ENCODE peak calls at places on chromosomes 16 and 17, in six cellular contexts. Y, Q, Z, U, O and S are unnamed samples. For H3K36me3, the result is how much of the 10 kb centered on the place peaks cover.

GRCh38 chr17:43714338-43715149 is 44.0 kb downstream of the SOST start:
- DNase-seq in Y (no peak), Q (no peak), Z (no peak), U (no peak), O (no peak), S (no peak)

GRCh38 chr16:86866986-86867722 is 288.8 kb downstream of the FOXL1 start:
- DNase-seq in Y (no peak), Q (no peak), Z (no peak), U (no peak), O (no peak), S (no peak)

GRCh38 chr16:81266680-81267095 is 28.2 kb downstream of the BCO1 start:
- DNase-seq in Y (no peak), Q (no peak), Z (no peak), U (peak), O (no peak), S (no peak)

GRCh38 chr17:46078675-46079074 is 79.6 kb downstream of the STH start:
- DNase-seq in Y (no peak), Q (no peak), Z (no peak), U (no peak), O (peak), S (no peak)

GRCh38 chr16:31198207-31198882 is 4.2 kb downstream of the PYCARD start:
- DNase-seq in Y (no peak), Q (no peak), Z (no peak), U (no peak), O (no peak), S (no peak)

GRCh38 chr16:13923703-13924298 is 3.8 kb downstream of the ERCC4 start:
- DNase-seq in Y (no peak), Q (peak), Z (no peak), U (peak), O (peak), S (no peak)

GRCh38 chr16:4085405-4085970 is 30.8 kb downstream of the ADCY9 start:
- DNase-seq in Y (no peak), Q (no peak), Z (no peak), U (no peak), O (no peak), S (no peak)

GRCh38 chr16:88120812-88121211 is 169.6 kb downstream of the BANP start:
- DNase-seq in Y (no peak), Q (no peak), Z (no peak), U (no peak), O (no peak), S (no peak)

GRCh38 chr16:50037791-50038190 is 12.8 kb downstream of the CNEP1R1 start:
- DNase-seq in Y (no peak), Q (no peak), Z (no peak), U (no peak), O (no peak), S (no peak)

GRCh38 chr17:15913826-15914225 is 31.1 kb upstream of the ADORA2B start:
- DNase-seq in Y (no peak), Q (no peak), Z (no peak), U (no peak), O (no peak), S (no peak)

GRCh38 chr16:10188236-10188635 is 6.0 kb upstream of the GRIN2A start:
- DNase-seq in Y (no peak), Q (no peak), Z (no peak), U (no peak), O (no peak), S (no peak)

GRCh38 chr16:56195151-56195550 is 3.9 kb downstream of the GNAO1 start:
- DNase-seq in Y (no peak), Q (no peak), Z (no peak), U (no peak), O (no peak), S (no peak)

GRCh38 chr17:34437188-34437587 is 74.2 kb upstream of the CCL1 start:
- DNase-seq in Y (no peak), Q (no peak), Z (no peak), U (peak), O (no peak), S (no peak)

GRCh38 chr16:89764711-89765201 is 43.4 kb downstream of the ZNF276 start:
- DNase-seq in Y (no peak), Q (no peak), Z (peak), U (peak), O (no peak), S (peak)

GRCh38 chr17:80337195-80337895 is 76.7 kb downstream of the RNF213 start:
- DNase-seq in Y (no peak), Q (no peak), Z (no peak), U (no peak), O (no peak), S (no peak)

GRCh38 chr17:17201907-17202306 is 4.2 kb downstream of the PLD6 start:
- DNase-seq in Y (no peak), Q (no peak), Z (no peak), U (no peak), O (no peak), S (no peak)

GRCh38 chr17:17203173-17203730 is 2.9 kb downstream of the PLD6 start:
- DNase-seq in Y (no peak), Q (no peak), Z (no peak), U (no peak), O (no peak), S (no peak)

GRCh38 chr17:17205368-17206148 is 575 bp downstream of the PLD6 start:
- DNase-seq in Y (no peak), Q (no peak), Z (no peak), U (peak), O (no peak), S (peak)

GRCh38 chr17:17204635-17205231 is 1.4 kb downstream of the PLD6 start:
- DNase-seq in Y (no peak), Q (no peak), Z (no peak), U (no peak), O (no peak), S (no peak)

GRCh38 chr17:17204041-17204591 is 2.0 kb downstream of the PLD6 start:
- DNase-seq in Y (no peak), Q (no peak), Z (no peak), U (no peak), O (no peak), S (peak)
- H3K36me3 ChIP-seq in Y (under half), Q (under half), Z (under half), U (under half), O (under half), S (under half)

GRCh38 chr17:7363311-7363710 is 8.4 kb downstream of the TMEM95 start:
- DNase-seq in Y (no peak), Q (no peak), Z (no peak), U (no peak), O (no peak), S (no peak)
- H3K36me3 ChIP-seq in Y (under half), Q (under half), Z (under half), U (under half), O (under half), S (under half)

DNA sequence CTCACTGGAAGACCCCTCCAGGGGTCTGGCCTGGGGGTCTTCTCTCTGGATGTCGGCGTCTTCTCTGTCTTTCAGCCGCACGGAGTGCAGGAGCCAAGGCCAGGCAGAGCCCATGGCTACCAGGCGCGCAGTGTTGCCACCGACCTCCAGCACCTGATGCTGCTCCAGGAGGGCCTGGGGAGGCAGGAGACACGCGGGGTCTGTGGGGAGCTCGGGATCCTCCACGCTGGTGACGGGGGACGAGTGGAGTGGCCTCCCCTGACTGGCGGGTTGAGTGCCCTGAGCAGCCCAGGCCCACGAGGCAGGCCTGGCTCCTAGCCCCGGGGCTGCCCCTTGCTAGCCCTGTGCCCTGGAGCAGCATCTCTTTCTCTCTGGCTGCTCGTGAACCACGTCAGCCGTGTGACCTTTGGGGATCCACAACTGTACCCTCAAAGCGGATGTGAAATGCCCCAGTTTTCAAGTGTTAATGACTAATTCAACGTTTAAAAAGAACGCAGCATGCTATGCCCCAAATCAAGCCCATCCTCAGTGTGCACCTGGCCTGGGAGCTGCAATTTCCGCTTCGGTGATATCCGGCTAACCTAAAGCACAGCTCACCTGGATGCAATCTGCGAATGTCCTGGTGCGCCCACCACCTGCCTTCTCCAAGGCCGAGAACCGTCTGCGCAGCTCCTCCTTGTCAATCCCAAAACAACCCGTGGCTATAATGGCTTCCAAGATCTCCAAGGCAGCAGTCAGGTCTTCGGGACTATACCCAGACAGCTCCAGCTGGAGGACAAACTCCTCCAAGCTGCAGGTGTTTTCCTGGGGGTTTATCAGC is 62.9 kb downstream of the IL21R start:
- DNase-seq in Y (no peak), Q (no peak), Z (no peak), U (no peak), O (no peak), S (no peak)
- H3K36me3 ChIP-seq in Y (under half), Q (under half), Z (half or more), U (under half), O (half or more), S (under half)

GRCh38 chr17:7314719-7315569 is at the start of gene GPS2:
- DNase-seq in Y (no peak), Q (peak), Z (peak), U (peak), O (peak), S (peak)

GRCh38 chr17:7313028-7313889 is 1.9 kb downstream of the GPS2 start:
- DNase-seq in Y (no peak), Q (no peak), Z (no peak), U (no peak), O (no peak), S (no peak)

GRCh38 chr17:7312432-7313027 is 2.6 kb downstream of the GPS2 start:
- DNase-seq in Y (no peak), Q (no peak), Z (no peak), U (no peak), O (no peak), S (peak)

GRCh38 chr17:7315570-7316243 is 547 bp upstream of the GPS2 start:
- DNase-seq in Y (no peak), Q (no peak), Z (no peak), U (no peak), O (no peak), S (no peak)

GRCh38 chr17:7313890-7314718 is 1.1 kb downstream of the GPS2 start:
- DNase-seq in Y (no peak), Q (no peak), Z (no peak), U (peak), O (no peak), S (no peak)
- H3K36me3 ChIP-seq in Y (under half), Q (under half), Z (half or more), U (under half), O (half or more), S (under half)

DNA sequence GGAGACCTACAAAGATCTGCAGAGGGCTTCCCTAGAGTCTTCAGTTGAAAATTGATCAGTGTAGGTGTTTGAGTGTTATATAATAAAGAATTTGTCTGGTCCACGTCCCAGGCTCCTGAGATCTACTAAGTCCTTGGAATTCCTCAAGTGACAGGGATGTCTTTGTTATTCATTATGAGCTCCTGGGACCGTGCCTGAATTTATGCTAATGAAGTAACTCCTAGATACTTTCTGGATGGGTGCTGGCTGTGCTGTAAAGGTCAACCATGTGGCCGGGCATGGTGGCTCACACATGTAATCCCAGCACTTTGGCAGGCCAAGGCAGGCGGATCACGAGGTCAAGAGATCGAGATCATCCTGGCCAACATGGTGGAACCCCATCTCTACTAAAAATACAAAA is 43.7 kb downstream of the CDC27 start:
- DNase-seq in Y (no peak), Q (peak), Z (no peak), U (no peak), O (no peak), S (no peak)
- H3K36me3 ChIP-seq in Y (under half), Q (under half), Z (half or more), U (under half), O (half or more), S (under half)

GRCh38 chr17:31241116-31241515 is 55.9 kb downstream of the OMG start:
- DNase-seq in Y (no peak), Q (no peak), Z (no peak), U (no peak), O (no peak), S (no peak)
- H3K36me3 ChIP-seq in Y (under half), Q (under half), Z (under half), U (under half), O (under half), S (under half)